ENCODE peak calls at places on chromosome 3, in four cellular contexts. V, X, P and G are unnamed samples.

GRCh38 chr3:138303474-138303873 is 26.2 kb downstream of the NME9 start:
- DNase-seq in V (no peak), X (no peak), P (no peak), G (no peak)

GRCh38 chr3:120848503-120848902 is 59.5 kb upstream of the STXBP5L start:
- DNase-seq in V (no peak), X (no peak), P (no peak), G (no peak)

GRCh38 chr3:23117856-23118255 is 85.3 kb upstream of the UBE2E2 start:
- DNase-seq in V (no peak), X (no peak), P (no peak), G (no peak)

GRCh38 chr3:59502806-59503205 is 453.0 kb upstream of the CFAP20DC start:
- DNase-seq in V (peak), X (peak), P (no peak), G (no peak)

GRCh38 chr3:2851835-2852234 is 258.3 kb downstream of the IL5RA start:
- DNase-seq in V (no peak), X (no peak), P (peak), G (no peak)

GRCh38 chr3:110894574-110894973 is 177.0 kb upstream of the NECTIN3 start:
- DNase-seq in V (no peak), X (peak), P (no peak), G (no peak)

GRCh38 chr3:134932035-134932434 is 137.0 kb downstream of the EPHB1 start:
- DNase-seq in V (no peak), X (no peak), P (peak), G (no peak)

GRCh38 chr3:141402476-141403171 is 34.3 kb downstream of the ZBTB38 start:
- DNase-seq in V (peak), X (peak), P (peak), G (no peak)

GRCh38 chr3:45398167-45398566 is 9.8 kb downstream of the LARS2 start:
- DNase-seq in V (no peak), X (peak), P (no peak), G (no peak)

GRCh38 chr3:187012609-187013051 is 82.3 kb downstream of the ST6GAL1 start:
- DNase-seq in V (no peak), X (no peak), P (no peak), G (no peak)

GRCh38 chr3:141412087-141412935 is 44.0 kb downstream of the ZBTB38 start:
- DNase-seq in V (peak), X (peak), P (peak), G (no peak)

GRCh38 chr3:30113906-30114305 is 492.5 kb upstream of the TGFBR2 start:
- DNase-seq in V (no peak), X (peak), P (no peak), G (no peak)

GRCh38 chr3:79085166-79085565 is 682.6 kb downstream of the ROBO1 start:
- DNase-seq in V (peak), X (no peak), P (no peak), G (no peak)

GRCh38 chr3:175941352-175941751 is 1082.2 kb downstream of the NAALADL2 start:
- DNase-seq in V (no peak), X (peak), P (no peak), G (peak)

GRCh38 chr3:129507181-129507831 is 21.1 kb upstream of the RHO start:
- DNase-seq in V (no peak), X (no peak), P (no peak), G (no peak)

GRCh38 chr3:105362021-105362665 is 4.6 kb upstream of the ALCAM start:
- DNase-seq in V (peak), X (peak), P (no peak), G (no peak)

GRCh38 chr3:105014631-105015030 is 352.1 kb upstream of the ALCAM start:
- DNase-seq in V (peak), X (peak), P (no peak), G (no peak)

DNA sequence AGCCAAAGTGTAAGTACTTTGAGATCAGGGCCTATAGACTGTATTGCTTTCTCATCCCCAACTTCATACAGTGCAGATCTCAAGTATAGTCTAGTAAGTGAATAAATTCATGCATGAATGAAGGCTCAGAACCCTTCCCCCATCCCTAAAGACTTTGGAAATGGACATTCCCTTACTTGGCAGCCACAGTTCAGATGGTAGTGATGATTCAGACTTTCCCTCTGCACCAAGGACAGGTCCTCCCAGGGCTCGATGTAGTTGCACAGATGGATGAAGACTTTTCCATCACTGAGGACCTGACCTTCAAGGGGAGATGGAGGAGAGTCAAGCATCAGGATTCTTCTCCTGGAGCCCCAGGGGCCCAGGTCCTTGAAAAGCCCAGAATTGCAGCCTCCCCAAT is 4.6 kb downstream of the TIMP4 start:
- DNase-seq in V (peak), X (no peak), P (no peak), G (no peak)
- H3K4me3 ChIP-seq in V (no peak), X (no peak), P (no peak), G (no peak)

GRCh38 chr3:126750760-126751129 is 46.7 kb downstream of the CHCHD6 start:
- DNase-seq in V (no peak), X (no peak), P (no peak), G (no peak)
- H3K4me3 ChIP-seq in V (no peak), X (no peak), P (no peak), G (no peak)

DNA sequence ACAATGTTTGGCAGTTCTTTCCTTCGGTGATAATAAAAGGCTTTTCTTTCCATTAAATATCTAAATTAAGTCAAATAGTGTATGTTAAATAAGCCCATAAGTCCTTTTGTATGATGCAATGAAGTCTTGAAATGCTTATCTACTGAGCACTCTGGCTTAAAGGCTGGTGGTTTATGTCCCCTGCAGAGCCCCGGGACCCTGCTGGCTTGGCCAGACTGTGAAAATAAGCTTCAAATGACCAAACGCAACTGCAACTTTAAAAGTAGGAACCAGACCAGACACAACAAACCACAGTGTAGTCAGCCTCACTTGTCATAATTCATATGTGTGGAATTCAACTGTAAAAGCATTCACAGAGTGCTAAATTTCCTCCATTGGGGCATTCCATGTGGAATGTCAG is 72.5 kb downstream of the FOXP1 start:
- DNase-seq in V (peak), X (no peak), P (no peak), G (no peak)
- H3K4me3 ChIP-seq in V (no peak), X (no peak), P (no peak), G (no peak)

DNA sequence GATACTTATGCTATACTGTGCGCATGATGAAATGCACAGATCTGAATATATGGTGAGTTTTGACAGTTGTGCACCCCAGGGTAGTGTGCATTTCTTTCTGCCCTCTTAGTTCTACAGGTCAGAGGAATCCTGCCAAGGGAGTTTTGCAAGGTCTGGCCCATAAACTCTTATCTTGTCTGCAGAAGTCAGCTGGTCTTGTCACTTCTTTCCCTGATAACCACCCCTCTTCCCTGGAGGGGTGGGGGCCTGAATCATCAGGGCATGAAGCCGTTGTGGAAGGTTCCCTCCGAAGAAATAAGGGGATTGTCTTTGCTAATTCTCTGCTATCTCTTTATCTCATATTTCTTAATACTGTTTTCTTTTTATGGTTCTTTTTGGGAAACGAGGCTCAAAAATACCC is 30.4 kb downstream of the TRIM71 start:
- DNase-seq in V (no peak), X (no peak), P (no peak), G (no peak)
- H3K4me3 ChIP-seq in V (peak), X (no peak), P (no peak), G (no peak)

GRCh38 chr3:147421184-147421912 is 12.2 kb downstream of the ZIC1 start:
- DNase-seq in V (no peak), X (no peak), P (no peak), G (no peak)
- H3K4me3 ChIP-seq in V (peak), X (no peak), P (no peak), G (no peak)